ENCODE peak calls at places on chromosome 17, in five cellular contexts. One of them, this sample, is unnamed.

GRCh38 chr17:2964831-2965230 is 98.6 kb downstream of the OR1D5 start:
- DNase-seq in Calu3: no peak
- DNase-seq in heart left ventricle: no peak
- DNase-seq in AG04449: no peak
- DNase-seq in fibroblast of lung: no peak
- DNase-seq in this sample: no peak

GRCh38 chr17:82384730-82385429 is 13.3 kb downstream of the UTS2R start:
- DNase-seq in Calu3: peak; percentile 61
- DNase-seq in heart left ventricle: peak; percentile 69
- DNase-seq in AG04449: no peak
- DNase-seq in fibroblast of lung: peak; percentile 31
- DNase-seq in this sample: peak; percentile 9

GRCh38 chr17:27457731-27458523 is 1.7 kb downstream of the KSR1 start:
- DNase-seq in Calu3: no peak
- DNase-seq in heart left ventricle: no peak
- DNase-seq in AG04449: no peak
- DNase-seq in fibroblast of lung: no peak
- DNase-seq in this sample: peak; percentile 63

GRCh38 chr17:75364078-75364477 is 41.4 kb downstream of the GRB2 start:
- DNase-seq in Calu3: no peak
- DNase-seq in heart left ventricle: no peak
- DNase-seq in AG04449: peak; percentile 54
- DNase-seq in fibroblast of lung: peak; percentile 92
- DNase-seq in this sample: peak; percentile 58

GRCh38 chr17:9389116-9389515 is 186.5 kb downstream of the STX8 start:
- DNase-seq in Calu3: peak; percentile 50
- DNase-seq in heart left ventricle: no peak
- DNase-seq in AG04449: peak; percentile 89
- DNase-seq in fibroblast of lung: peak; percentile 91
- DNase-seq in this sample: peak; percentile 86

GRCh38 chr17:79422236-79422635 is 188.6 kb downstream of the RBFOX3 start:
- DNase-seq in Calu3: no peak
- DNase-seq in heart left ventricle: no peak
- DNase-seq in AG04449: no peak
- DNase-seq in fibroblast of lung: no peak
- DNase-seq in this sample: no peak

GRCh38 chr17:21232033-21232749 is 18.2 kb upstream of the TMEM11 start:
- DNase-seq in Calu3: no peak
- DNase-seq in heart left ventricle: no peak
- DNase-seq in AG04449: no peak
- DNase-seq in fibroblast of lung: no peak
- DNase-seq in this sample: no peak

GRCh38 chr17:57948555-57949420 is 6.4 kb downstream of the CUEDC1 start:
- DNase-seq in Calu3: peak; percentile 61
- DNase-seq in heart left ventricle: no peak
- DNase-seq in AG04449: peak; percentile 98
- DNase-seq in fibroblast of lung: peak; percentile 98
- DNase-seq in this sample: peak; percentile 87